ENCODE peak calls at places on chromosome 1, in five cellular contexts. V is fibroblast of mammary gland, D is mucosa of gallbladder, R is fibroblast of villous mesenchyme, W is HFF-Myc. C is an unnamed sample.

GRCh38 chr1:243390315-243390875 is 134.6 kb downstream of the SDCCAG8 start:
- DNase-seq in D (no peak), V (no peak), R (no peak), W (no peak), C (no peak)

GRCh38 chr1:240027059-240027462 is 64.6 kb upstream of the FMN2 start:
- DNase-seq in W (no peak), V (peak; percentile 62), D (peak; percentile 14), R (peak; percentile 63), C (no peak)

GRCh38 chr1:41498809-41499208 is 14.3 kb upstream of the EDN2 start:
- DNase-seq in D (peak; percentile 79), W (no peak), R (no peak), V (no peak), C (peak; percentile 74)

GRCh38 chr1:86155061-86155806 is 1.3 kb downstream of the COL24A1 start:
- DNase-seq in W (no peak), D (no peak), R (no peak), V (peak; percentile 25), C (no peak)

GRCh38 chr1:115090547-115090946 is 1.2 kb upstream of the TSPAN2 start:
- DNase-seq in W (no peak), V (peak; percentile 86), R (no peak), D (no peak), C (no peak)

GRCh38 chr1:230263573-230264195 is 162.4 kb downstream of the PGBD5 start:
- DNase-seq in R (no peak), D (no peak), W (no peak), V (no peak), C (peak; percentile 7)

GRCh38 chr1:203143671-203144070 is 16.1 kb downstream of the ADORA1 start:
- DNase-seq in V (no peak), W (no peak), R (no peak), D (no peak), C (no peak)

GRCh38 chr1:65946960-65947359 is 154.3 kb downstream of the PDE4B start:
- DNase-seq in R (peak; percentile 69), W (no peak), D (no peak), V (no peak), C (no peak)

GRCh38 chr1:32447469-32448185 is 17.2 kb upstream of the ZBTB8B start:
- DNase-seq in D (no peak), R (peak; percentile 32), V (peak; percentile 46), W (no peak), C (no peak)

GRCh38 chr1:27116210-27116609 is 38.7 kb downstream of the SLC9A1 start:
- DNase-seq in D (peak; percentile 52), V (no peak), R (peak; percentile 56), W (no peak), C (no peak)

GRCh38 chr1:202858306-202858705 is 30.6 kb downstream of the RABIF start:
- DNase-seq in D (peak; percentile 47), R (peak; percentile 88), V (peak; percentile 83), W (no peak), C (no peak)

GRCh38 chr1:16420719-16421118 is 16.5 kb downstream of the SPATA21 start:
- DNase-seq in R (no peak), D (no peak), V (no peak), W (no peak), C (no peak)

GRCh38 chr1:19167140-19167539 is 42.9 kb downstream of the UBR4 start:
- DNase-seq in R (no peak), D (no peak), W (no peak), V (no peak), C (no peak)

GRCh38 chr1:174569240-174569639 is 121.5 kb downstream of the GPR52 start:
- DNase-seq in D (no peak), V (no peak), W (no peak), R (no peak), C (no peak)

GRCh38 chr1:2229032-2229920 is 1.2 kb downstream of the SKI start:
- DNase-seq in W (no peak), V (peak; percentile 58), D (peak; percentile 81), R (peak; percentile 75), C (peak; percentile 76)